ENCODE peak calls at places on chromosomes 12 and 14, in nine cellular contexts. U is Peyer's patch, A is IMR-90, B is uterus, O is K562, K is heart left ventricle, N is stomach, Z is A549, V is HepG2. C is an unnamed sample. For H3K4me1, the result is how much of the 10 kb centered on the place peaks cover.

GRCh38 chr14:95918466-95918865 is 41.8 kb downstream of the TUNAR start:
- DNase-seq in U (no peak), A (peak), B (no peak), O (no peak), K (no peak), N (no peak), Z (no peak), V (no peak), C (no peak)

GRCh38 chr14:22671622-22672021 is 27.5 kb upstream of the OR6J1 start:
- DNase-seq in U (no peak), A (no peak), B (no peak), O (peak), K (no peak), N (no peak), Z (no peak), V (no peak), C (no peak)

GRCh38 chr12:105596731-105597130 is 266.2 kb downstream of the C12orf75 start:
- DNase-seq in U (no peak), A (no peak), B (no peak), O (no peak), K (no peak), N (no peak), Z (no peak), V (no peak), C (no peak)

GRCh38 chr12:132533584-132533958 is 43.6 kb downstream of the FBRSL1 start:
- DNase-seq in U (no peak), A (no peak), B (no peak), O (no peak), K (no peak), N (no peak), Z (no peak), V (no peak), C (no peak)

GRCh38 chr14:30657606-30658163 is 35.6 kb downstream of the SCFD1 start:
- DNase-seq in U (no peak), A (peak), B (no peak), O (no peak), K (no peak), N (no peak), Z (peak), V (peak), C (no peak)

GRCh38 chr14:90091393-90091792 is 29.6 kb downstream of the KCNK13 start:
- DNase-seq in U (no peak), A (peak), B (no peak), O (no peak), K (no peak), N (no peak), Z (no peak), V (no peak), C (no peak)

GRCh38 chr12:53077030-53077429 is 2.2 kb downstream of the SPRYD3 start:
- DNase-seq in U (no peak), A (no peak), B (peak), O (no peak), K (no peak), N (no peak), Z (no peak), V (no peak), C (no peak)

GRCh38 chr12:121776190-121777098 is 17.0 kb downstream of the RHOF start:
- DNase-seq in U (peak), A (peak), B (peak), O (peak), K (peak), N (peak), Z (peak), V (no peak), C (peak)

GRCh38 chr14:35959835-35960234 is 133.7 kb downstream of the BRMS1L start:
- DNase-seq in U (no peak), A (no peak), B (no peak), O (no peak), K (no peak), N (no peak), Z (no peak), V (no peak), C (no peak)

GRCh38 chr14:89126461-89126860 is 290.6 kb downstream of the FOXN3 start:
- DNase-seq in U (no peak), A (no peak), B (no peak), O (no peak), K (no peak), N (no peak), Z (no peak), V (no peak), C (no peak)

GRCh38 chr12:104752883-104753282 is 205.2 kb downstream of the SLC41A2 start:
- DNase-seq in U (no peak), A (no peak), B (no peak), O (no peak), K (no peak), N (no peak), Z (no peak), V (no peak), C (no peak)

GRCh38 chr12:92703777-92704176 is 988 bp downstream of the PLEKHG7 start:
- DNase-seq in U (no peak), A (no peak), B (no peak), O (no peak), K (no peak), N (no peak), Z (no peak), V (no peak), C (no peak)

GRCh38 chr12:99267038-99267437 is 380.5 kb upstream of the GARIN6 start:
- DNase-seq in U (no peak), A (no peak), B (no peak), O (no peak), K (no peak), N (no peak), Z (no peak), V (no peak), C (no peak)

GRCh38 chr12:13347241-13348043 is 150.9 kb downstream of the EMP1 start:
- DNase-seq in U (no peak), A (peak), B (no peak), O (peak), K (peak), N (no peak), Z (peak), V (no peak), C (no peak)

GRCh38 chr12:123150804-123151678 is at the start of gene PITPNM2:
- DNase-seq in U (peak), A (peak), B (peak), O (peak), K (peak), N (peak), Z (peak), V (no peak), C (peak)

GRCh38 chr14:71050227-71050823 is 143.1 kb downstream of the PCNX1 start:
- DNase-seq in U (no peak), A (peak), B (no peak), O (no peak), K (no peak), N (no peak), Z (no peak), V (no peak), C (no peak)

GRCh38 chr14:99383457-99384428 is 96.9 kb downstream of the SETD3 start:
- DNase-seq in U (no peak), A (no peak), B (no peak), O (no peak), K (no peak), N (no peak), Z (peak), V (no peak), C (no peak)

GRCh38 chr14:100616854-100617714 is 29.9 kb upstream of the BEGAIN start:
- DNase-seq in U (no peak), A (no peak), B (peak), O (no peak), K (no peak), N (no peak), Z (no peak), V (no peak), C (no peak)

GRCh38 chr12:120116792-120117651 is 469 bp upstream of the RAB35 start:
- DNase-seq in U (peak), A (peak), B (peak), O (peak), K (peak), N (peak), Z (peak), V (peak), C (peak)

GRCh38 chr12:75970310-75970709 is 61.3 kb downstream of the PHLDA1 start:
- DNase-seq in U (no peak), A (no peak), B (no peak), O (no peak), K (no peak), N (no peak), Z (no peak), V (no peak), C (no peak)

GRCh38 chr12:117273091-117273490 is 82.8 kb upstream of the FBXO21 start:
- DNase-seq in U (no peak), A (no peak), B (no peak), O (no peak), K (no peak), N (no peak), Z (no peak), V (no peak), C (peak)

GRCh38 chr12:100868487-100868886 is 73.9 kb downstream of the ANO4 start:
- DNase-seq in U (no peak), A (peak), B (no peak), O (no peak), K (no peak), N (no peak), Z (no peak), V (no peak), C (no peak)

GRCh38 chr12:26090853-26091510 is 33.9 kb downstream of the BHLHE41 start:
- DNase-seq in U (no peak), A (peak), B (no peak), O (no peak), K (no peak), N (no peak), Z (no peak), V (peak), C (no peak)

GRCh38 chr14:89719371-89720075 is 235.0 kb downstream of the EFCAB11 start:
- DNase-seq in U (peak), A (no peak), B (no peak), O (no peak), K (no peak), N (no peak), Z (no peak), V (no peak), C (no peak)

GRCh38 chr12:6960291-6961277 is 9.4 kb downstream of the PTPN6 start:
- DNase-seq in U (no peak), A (peak), B (no peak), O (peak), K (no peak), N (no peak), Z (no peak), V (no peak), C (no peak)

GRCh38 chr14:60956202-60956601 is 24.7 kb downstream of the TRMT5 start:
- DNase-seq in U (no peak), A (no peak), B (no peak), O (no peak), K (no peak), N (no peak), Z (no peak), V (no peak), C (no peak)

GRCh38 chr14:94682061-94682516 is 69.9 kb downstream of the SERPINA3 start:
- DNase-seq in U (no peak), A (no peak), B (no peak), O (no peak), K (no peak), N (no peak), Z (no peak), V (no peak), C (no peak)

GRCh38 chr12:96416033-96416790 is 16.0 kb upstream of the CDK17 start:
- DNase-seq in U (no peak), A (peak), B (no peak), O (no peak), K (no peak), N (no peak), Z (no peak), V (peak), C (no peak)

GRCh38 chr14:32230181-32230580 is 27.1 kb upstream of the RNU6-8 start:
- DNase-seq in U (no peak), A (peak), B (no peak), O (no peak), K (no peak), N (no peak), Z (peak), V (no peak), C (no peak)

DNA sequence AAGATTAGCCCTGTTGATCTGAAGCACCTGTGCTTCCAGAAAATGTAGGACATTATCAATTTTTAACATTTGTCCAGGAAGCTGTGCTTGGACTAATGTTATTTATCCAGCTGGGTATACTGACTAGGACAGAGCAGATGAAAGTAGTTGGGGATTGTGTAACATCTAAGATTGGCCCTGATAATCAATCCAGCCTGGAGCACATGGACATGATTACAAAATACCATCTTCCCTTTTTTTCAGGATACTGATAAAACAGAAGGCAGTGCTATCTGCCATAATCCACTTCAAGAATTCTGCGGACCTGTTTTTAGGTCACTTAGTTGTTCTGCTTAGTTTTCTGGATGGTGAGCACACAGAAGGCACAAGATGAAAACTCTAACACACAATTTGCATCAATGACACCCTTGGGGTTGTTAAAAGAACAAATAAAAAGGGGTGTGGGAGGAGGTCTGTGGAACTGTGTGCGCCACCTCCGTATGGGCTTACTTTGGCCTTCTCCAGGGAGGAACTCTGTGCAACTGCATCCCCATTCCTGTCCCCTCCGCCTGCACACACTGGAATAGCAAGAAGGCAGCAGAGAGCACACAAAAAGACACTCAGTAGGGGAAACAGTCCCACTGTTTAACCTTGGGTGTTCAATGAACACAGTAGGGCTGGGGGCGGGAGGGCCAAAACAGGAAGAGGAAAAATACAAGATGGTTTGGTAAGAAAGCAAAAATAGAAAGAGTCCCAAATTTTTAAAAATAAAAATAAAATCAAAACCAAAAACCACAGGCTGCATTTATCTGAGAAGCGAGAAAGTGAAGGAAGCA is 31.1 kb upstream of the DUSP6 start:
- DNase-seq in U (no peak), A (peak), B (no peak), O (no peak), K (no peak), N (no peak), Z (no peak), V (peak), C (no peak)
- TF ChIP-seq POLR2A in U (no peak), A (no peak), B (no peak), O (no peak), K (no peak), N (no peak), Z (no peak), V (no peak), C (no peak)

GRCh38 chr12:32894566-32894965 is 2.0 kb downstream of the PKP2 start:
- DNase-seq in U (no peak), A (no peak), B (no peak), O (no peak), K (no peak), N (no peak), Z (no peak), V (no peak), C (no peak)
- H3K4me3 ChIP-seq in U (no peak), A (no peak), B (no peak), O (no peak), K (peak), N (peak), Z (no peak), V (peak), C (peak)

DNA sequence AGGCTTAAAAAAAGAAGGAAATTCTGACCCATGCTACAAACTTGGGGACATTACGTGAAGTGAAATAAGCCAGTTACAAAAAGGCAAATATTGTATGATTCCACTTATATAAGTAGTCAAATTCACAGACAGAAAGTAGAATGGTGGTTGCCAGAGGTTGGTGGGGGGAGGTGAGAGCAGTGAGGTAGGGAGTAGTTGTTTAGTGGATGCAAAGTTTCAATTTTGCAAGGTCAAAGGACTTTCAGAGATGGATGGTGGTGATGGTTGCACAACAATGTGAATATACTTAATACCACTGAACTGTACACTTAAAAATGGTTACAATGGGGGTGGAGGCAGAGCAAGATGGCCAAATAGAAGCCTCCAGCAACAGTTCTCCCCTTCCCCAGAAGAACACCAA is 86.2 kb upstream of the PLXNC1 start:
- DNase-seq in U (no peak), A (no peak), B (no peak), O (no peak), K (no peak), N (no peak), Z (no peak), V (no peak), C (no peak)
- H3K4me1 ChIP-seq in U (under half), A (under half), B (under half), O (under half), K (under half), N (under half), Z (under half), V (half or more), C (under half)

GRCh38 chr12:101876861-101877815 is at the start of gene DRAM1:
- DNase-seq in U (peak), A (peak), B (peak), O (peak), K (peak), N (peak), Z (peak), V (peak), C (peak)
- TF ChIP-seq POLR2A in U (peak), A (peak), B (peak), O (peak), K (no peak), N (no peak), Z (peak), V (peak), C (peak)

GRCh38 chr12:219891-220352 is 6.0 kb upstream of the SLC6A12 start:
- DNase-seq in U (no peak), A (peak), B (no peak), O (peak), K (peak), N (peak), Z (peak), V (peak), C (no peak)
- H3K4me3 ChIP-seq in U (no peak), A (no peak), B (no peak), O (no peak), K (no peak), N (no peak), Z (no peak), V (no peak), C (no peak)

DNA sequence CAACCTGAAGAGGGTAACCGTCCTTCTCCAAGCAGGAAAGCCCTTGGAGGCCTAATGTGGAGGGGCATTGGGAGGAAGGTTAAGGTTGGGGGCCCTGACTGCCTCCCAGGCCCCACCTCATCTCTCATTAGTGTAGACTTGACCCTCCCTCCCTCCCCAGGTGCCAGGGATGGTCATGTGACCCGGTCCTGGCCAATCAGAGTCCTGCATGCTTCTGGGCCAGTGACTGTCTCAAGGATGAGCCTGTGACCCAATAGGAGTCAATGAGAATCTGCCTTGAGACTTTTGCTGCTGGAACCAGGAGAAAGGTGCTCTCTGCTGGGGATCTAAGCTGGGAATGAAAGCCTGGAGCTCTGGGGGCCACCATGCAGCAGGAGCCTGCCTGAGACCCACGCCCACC is 70.8 kb downstream of the NCOR2 start:
- DNase-seq in U (no peak), A (peak), B (no peak), O (peak), K (no peak), N (no peak), Z (peak), V (no peak), C (no peak)
- H3K4me1 ChIP-seq in U (under half), A (under half), B (under half), O (half or more), K (under half), N (under half), Z (under half), V (under half), C (under half)

GRCh38 chr12:110844131-110844530 is 2.7 kb upstream of the CCDC63 start:
- DNase-seq in U (no peak), A (no peak), B (no peak), O (no peak), K (no peak), N (no peak), Z (no peak), V (no peak), C (no peak)

GRCh38 chr12:110848524-110848923 is 1.7 kb downstream of the CCDC63 start:
- DNase-seq in U (no peak), A (no peak), B (no peak), O (no peak), K (no peak), N (no peak), Z (no peak), V (no peak), C (no peak)

GRCh38 chr12:110849748-110850403 is 3.1 kb downstream of the CCDC63 start:
- DNase-seq in U (no peak), A (no peak), B (no peak), O (peak), K (no peak), N (no peak), Z (no peak), V (no peak), C (no peak)

GRCh38 chr12:110844551-110845395 is 2.0 kb upstream of the CCDC63 start:
- DNase-seq in U (no peak), A (no peak), B (no peak), O (peak), K (peak), N (no peak), Z (no peak), V (no peak), C (peak)

DNA sequence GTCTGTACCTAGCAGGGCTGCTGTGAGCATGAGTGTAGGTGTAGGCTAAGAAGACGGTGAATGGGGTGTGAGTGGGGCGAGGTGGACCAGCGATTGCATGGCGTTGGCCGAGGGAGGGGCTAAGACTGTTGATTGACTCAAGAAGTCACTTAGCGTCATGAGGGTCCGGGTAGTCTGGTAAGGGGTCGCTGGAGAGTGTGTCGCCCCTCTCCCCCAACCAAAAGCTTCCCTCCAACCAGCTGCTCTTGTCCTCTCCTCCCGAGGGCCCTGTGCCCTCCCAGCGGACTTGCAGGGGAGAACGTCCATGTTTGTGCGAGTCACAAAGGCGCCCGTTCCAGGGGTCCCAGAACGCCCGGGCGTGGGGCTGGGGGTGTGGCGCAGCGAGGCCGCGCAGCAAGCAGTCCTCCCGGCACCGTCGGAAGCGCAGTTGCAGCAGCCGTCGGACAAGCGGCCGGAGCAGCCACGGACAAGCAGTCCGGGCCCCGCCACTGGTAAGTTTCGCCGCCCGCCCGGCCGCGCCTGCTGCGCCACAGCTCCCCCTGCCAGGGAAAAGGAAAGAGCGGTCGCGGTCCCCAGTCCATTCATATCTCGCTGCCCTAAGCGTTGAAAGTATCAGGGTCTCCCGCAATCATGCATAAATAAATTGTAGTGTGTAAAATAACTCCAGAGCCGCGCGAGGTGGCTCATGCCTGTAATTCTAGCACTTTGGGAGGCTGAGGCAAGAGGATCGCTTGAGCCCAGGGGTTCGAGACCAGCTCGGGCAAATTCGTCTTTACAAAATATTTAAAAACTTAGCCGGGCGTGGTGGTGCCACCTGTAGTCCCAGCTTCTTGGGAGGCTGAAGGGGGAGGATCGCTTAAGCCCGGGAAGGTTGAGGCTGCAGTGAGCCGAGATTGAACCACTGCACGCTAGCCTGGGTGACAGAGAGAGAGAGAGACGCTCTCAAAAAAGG is at the start of gene CCDC63:
- DNase-seq in U (peak), A (no peak), B (peak), O (peak), K (peak), N (peak), Z (peak), V (peak), C (peak)
- TF ChIP-seq POLR2A in U (no peak), A (no peak), B (no peak), O (no peak), K (no peak), N (no peak), Z (no peak), V (no peak), C (no peak)